ENCODE peak calls at places on chromosome 7, in nine cellular contexts. P is cardiac muscle cell, S is Panc1, O is aorta, W is heart left ventricle, T is ovary, Z is HepG2, K is bronchial epithelial cell, D is uterus. B is an unnamed sample.

GRCh38 chr7:82805527-82805960 is 357.1 kb downstream of the PCLO start:
- DNase-seq in P (peak), S (peak), O (no peak), W (no peak), T (no peak), Z (peak), K (peak), D (no peak), B (peak)

GRCh38 chr7:84336741-84337140 is 142.2 kb upstream of the SEMA3A start:
- DNase-seq in P (peak), S (no peak), O (no peak), W (no peak), T (no peak), Z (no peak), K (no peak), D (no peak), B (no peak)

GRCh38 chr7:132430863-132431822 is 145.1 kb downstream of the PLXNA4 start:
- DNase-seq in P (peak), S (no peak), O (peak), W (no peak), T (no peak), Z (no peak), K (peak), D (peak), B (peak)

GRCh38 chr7:30738026-30738915 is 13.7 kb upstream of the INMT start:
- DNase-seq in P (no peak), S (no peak), O (no peak), W (no peak), T (no peak), Z (no peak), K (no peak), D (no peak), B (no peak)

GRCh38 chr7:13282377-13282980 is 595.0 kb downstream of the ARL4A start:
- DNase-seq in P (peak), S (no peak), O (no peak), W (no peak), T (no peak), Z (no peak), K (peak), D (no peak), B (no peak)

GRCh38 chr7:41874206-41874770 is 171.4 kb upstream of the INHBA start:
- DNase-seq in P (no peak), S (no peak), O (no peak), W (no peak), T (no peak), Z (no peak), K (no peak), D (no peak), B (no peak)

GRCh38 chr7:3897430-3898385 is 596.7 kb downstream of the SDK1 start:
- DNase-seq in P (peak), S (peak), O (no peak), W (no peak), T (no peak), Z (peak), K (peak), D (peak), B (no peak)

GRCh38 chr7:127885843-127886242 is 145.4 kb downstream of the LRRC4 start:
- DNase-seq in P (peak), S (no peak), O (peak), W (peak), T (no peak), Z (no peak), K (peak), D (no peak), B (peak)

GRCh38 chr7:101466871-101467270 is 104.2 kb downstream of the COL26A1 start:
- DNase-seq in P (peak), S (no peak), O (no peak), W (no peak), T (no peak), Z (no peak), K (no peak), D (no peak), B (no peak)

GRCh38 chr7:129496653-129497052 is 5.7 kb upstream of the SMKR1 start:
- DNase-seq in P (no peak), S (no peak), O (no peak), W (no peak), T (no peak), Z (no peak), K (no peak), D (no peak), B (no peak)

DNA sequence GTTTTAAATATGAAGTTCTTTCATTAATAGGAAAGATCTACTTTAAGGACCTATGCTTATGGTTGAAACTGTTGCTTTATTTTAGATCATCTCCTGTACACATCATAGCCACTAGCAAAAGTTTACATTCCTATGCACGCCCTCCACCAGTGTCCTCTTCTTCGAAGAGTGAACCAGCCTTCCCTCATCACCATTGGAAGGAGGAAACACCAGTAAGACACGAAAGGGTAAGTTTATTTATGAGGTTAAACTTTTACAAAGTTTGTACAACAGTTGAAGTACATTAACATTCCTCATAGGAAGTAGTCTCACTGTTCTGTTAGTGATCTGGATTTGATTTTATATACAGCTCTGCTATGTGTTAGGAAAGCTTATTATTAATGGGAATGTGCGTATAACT is 16.9 kb downstream of the HBP1 start:
- DNase-seq in P (no peak), S (no peak), O (no peak), W (no peak), T (no peak), Z (no peak), K (no peak), D (no peak), B (no peak)
- H3K4me3 ChIP-seq in P (no peak), S (no peak), O (no peak), W (no peak), T (no peak), Z (no peak), K (no peak), D (no peak), B (no peak)

GRCh38 chr7:102943425-102944169 is 30.8 kb downstream of the LRRC17 start:
- DNase-seq in P (no peak), S (no peak), O (no peak), W (no peak), T (no peak), Z (no peak), K (peak), D (no peak), B (no peak)

GRCh38 chr7:102942181-102942882 is 29.5 kb downstream of the LRRC17 start:
- DNase-seq in P (peak), S (no peak), O (no peak), W (no peak), T (no peak), Z (no peak), K (no peak), D (no peak), B (no peak)

GRCh38 chr7:102942883-102943261 is 30.1 kb downstream of the LRRC17 start:
- DNase-seq in P (no peak), S (no peak), O (no peak), W (no peak), T (no peak), Z (no peak), K (no peak), D (no peak), B (no peak)

GRCh38 chr7:102938679-102939078 is 25.9 kb downstream of the LRRC17 start:
- DNase-seq in P (no peak), S (no peak), O (no peak), W (no peak), T (no peak), Z (no peak), K (no peak), D (no peak), B (no peak)

GRCh38 chr7:102944241-102944640 is 31.4 kb downstream of the LRRC17 start:
- DNase-seq in P (no peak), S (no peak), O (no peak), W (no peak), T (no peak), Z (no peak), K (no peak), D (no peak), B (no peak)
- H3K4me3 ChIP-seq in P (no peak), S (no peak), O (no peak), W (no peak), T (no peak), Z (no peak), K (no peak), D (no peak), B (no peak)

DNA sequence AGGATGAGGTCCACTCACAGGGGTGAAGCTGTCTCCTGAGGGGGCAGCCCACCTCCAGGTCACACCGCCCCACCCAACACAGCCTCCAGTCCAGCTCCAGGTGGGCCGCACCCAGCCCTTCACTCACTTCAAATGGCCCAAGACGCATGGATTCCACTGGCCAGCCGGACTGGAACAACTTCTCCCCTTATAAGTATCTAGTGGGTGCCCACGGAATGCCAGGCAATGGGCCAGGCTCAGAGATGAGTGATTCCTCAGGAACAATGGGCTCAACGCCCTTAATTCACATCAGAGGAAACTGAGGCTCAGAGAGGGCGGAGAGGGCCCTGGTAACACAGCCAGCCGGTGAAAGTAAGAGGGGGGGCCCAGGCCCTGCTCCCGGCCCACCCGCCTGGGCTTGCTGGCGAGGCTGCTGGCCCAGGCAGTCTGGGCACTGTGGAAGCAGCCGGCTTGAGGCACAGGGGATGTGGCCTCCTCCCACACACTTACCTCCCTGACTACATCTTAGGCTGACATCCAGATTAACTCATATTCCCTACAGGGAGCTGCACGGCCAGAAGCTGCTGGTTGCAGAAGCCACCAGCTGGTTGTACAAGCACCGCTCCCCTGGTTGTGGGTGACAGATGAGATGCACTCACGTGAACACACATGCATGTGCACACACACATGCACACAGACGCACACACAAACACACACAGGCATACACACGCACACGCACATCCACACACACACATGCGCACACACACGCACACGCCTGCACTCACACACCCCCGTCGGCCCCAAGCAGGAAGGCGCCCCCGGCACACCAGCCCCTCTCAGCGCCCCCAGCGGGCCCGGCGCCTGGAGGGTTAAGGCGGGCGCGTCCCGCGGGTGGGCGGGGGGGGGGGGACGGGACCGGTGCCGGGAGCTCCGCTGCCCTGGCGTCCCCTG is 1.0 kb upstream of the FAM20C start:
- DNase-seq in P (peak), S (no peak), O (peak), W (peak), T (no peak), Z (no peak), K (peak), D (peak), B (peak)
- H3K4me3 ChIP-seq in P (peak), S (peak), O (peak), W (peak), T (peak), Z (peak), K (peak), D (peak), B (peak)

DNA sequence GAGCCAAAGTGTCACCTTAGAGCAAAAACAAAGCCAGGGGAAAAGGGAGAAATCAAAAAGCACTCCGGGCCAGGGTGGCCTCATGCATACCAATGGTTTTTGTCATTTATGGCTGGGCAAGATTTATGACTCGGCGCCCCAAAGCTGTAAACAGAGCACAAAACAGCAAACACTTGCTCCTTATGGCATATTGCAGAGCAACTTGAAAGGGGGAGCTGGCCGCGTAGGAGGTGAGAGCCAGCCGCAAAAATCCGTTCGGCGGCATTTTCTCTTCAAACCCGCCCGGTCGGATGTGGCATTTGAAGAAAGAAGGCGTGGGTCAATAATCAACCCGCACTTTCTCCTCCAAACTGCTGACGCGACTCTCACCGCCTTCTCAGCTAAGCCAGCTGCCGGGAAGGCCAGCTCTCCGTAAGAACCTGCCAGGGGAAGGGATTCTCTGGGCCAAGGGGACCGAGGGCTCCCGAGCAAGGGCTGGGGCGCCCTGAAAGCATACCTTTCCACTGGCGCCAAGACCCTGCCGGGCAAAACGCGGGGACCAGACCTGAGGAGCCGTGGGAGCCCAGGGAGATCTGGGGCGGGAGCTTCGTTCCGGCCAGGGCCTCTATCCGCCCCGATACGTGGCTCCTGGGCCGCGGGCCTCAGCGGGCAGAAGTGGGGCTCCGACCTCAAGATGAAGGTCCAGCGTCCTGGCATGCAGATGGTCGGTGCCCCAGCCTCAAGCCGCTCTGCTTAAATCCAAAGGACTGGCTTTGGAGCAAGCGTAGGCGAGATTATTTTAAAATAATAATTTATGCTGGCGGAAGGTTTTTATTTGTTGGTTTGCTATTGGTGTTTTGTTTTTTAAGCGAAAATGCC is 12.9 kb upstream of the HOXA2 start:
- DNase-seq in P (no peak), S (no peak), O (peak), W (no peak), T (no peak), Z (no peak), K (no peak), D (no peak), B (no peak)
- H3K4me3 ChIP-seq in P (peak), S (peak), O (peak), W (peak), T (peak), Z (no peak), K (no peak), D (peak), B (no peak)

GRCh38 chr7:105268511-105269392 is 120.0 kb downstream of the SRPK2 start:
- DNase-seq in P (peak), S (peak), O (no peak), W (no peak), T (no peak), Z (peak), K (peak), D (no peak), B (peak)
- H3K4me3 ChIP-seq in P (peak), S (peak), O (peak), W (peak), T (peak), Z (no peak), K (peak), D (peak), B (peak)

GRCh38 chr7:44046321-44047061 is 2.0 kb downstream of the DBNL start:
- DNase-seq in P (no peak), S (no peak), O (no peak), W (no peak), T (peak), Z (no peak), K (no peak), D (peak), B (no peak)
- H3K4me3 ChIP-seq in P (no peak), S (no peak), O (no peak), W (no peak), T (no peak), Z (no peak), K (no peak), D (no peak), B (no peak)

B was measured in skeletal muscle cell.